ENCODE peak calls at places on chromosomes 4 and X, in four cellular contexts. S, F, U and Z are unnamed samples.

GRCh38 chrX:65034641-65035450 is 58.6 kb upstream of the ZC4H2 start:
- DNase-seq in U (peak), F (peak), S (peak), Z (no peak)

GRCh38 chrX:107826286-107827136 is 845 bp downstream of the MID2 start:
- DNase-seq in S (peak), F (no peak), U (peak), Z (peak)

GRCh38 chrX:69214463-69214862 is 49.2 kb upstream of the PJA1 start:
- DNase-seq in U (no peak), S (no peak), F (no peak), Z (no peak)

GRCh38 chrX:154030266-154030665 is 10.6 kb upstream of the IRAK1 start:
- DNase-seq in U (no peak), F (no peak), S (no peak), Z (no peak)

GRCh38 chrX:121308276-121308805 is 260.9 kb downstream of the GLUD2 start:
- DNase-seq in S (no peak), U (peak), F (peak), Z (peak)

GRCh38 chr4:166128452-166128851 is 255.4 kb downstream of the TLL1 start:
- DNase-seq in U (no peak), S (no peak), F (peak), Z (peak)

GRCh38 chr4:158805628-158806471 is 37.0 kb downstream of the FNIP2 start:
- DNase-seq in U (no peak), S (no peak), F (no peak), Z (no peak)

GRCh38 chr4:139443661-139444060 is 10.3 kb upstream of the RAB33B start:
- DNase-seq in S (no peak), F (no peak), U (no peak), Z (no peak)

GRCh38 chr4:56181140-56181950 is 205.9 kb downstream of the AASDH start:
- DNase-seq in F (no peak), U (peak), S (no peak), Z (peak)

GRCh38 chrX:150508461-150509367 is 59.7 kb upstream of the MTM1 start:
- DNase-seq in F (no peak), U (peak), S (peak), Z (no peak)

GRCh38 chrX:109740076-109740809 is 7.2 kb upstream of the ACSL4 start:
- DNase-seq in S (no peak), F (no peak), U (peak), Z (peak)

GRCh38 chrX:129642641-129643040 is 12.1 kb downstream of the APLN start:
- DNase-seq in S (no peak), U (peak), F (no peak), Z (peak)

GRCh38 chr4:53702334-53703266 is 111.3 kb upstream of the LNX1 start:
- DNase-seq in U (peak), F (no peak), S (peak), Z (peak)

GRCh38 chr4:3756343-3757059 is 9.7 kb upstream of the ADRA2C start:
- DNase-seq in U (no peak), S (no peak), F (no peak), Z (no peak)

GRCh38 chrX:97060019-97060418 is 176.3 kb downstream of the RPA4 start:
- DNase-seq in U (no peak), F (no peak), S (no peak), Z (no peak)

GRCh38 chr4:126592088-126592487 is 1040.7 kb upstream of the INTU start:
- DNase-seq in F (peak), U (no peak), S (no peak), Z (no peak)

GRCh38 chrX:56310581-56310980 is 78.4 kb downstream of the KLF8 start:
- DNase-seq in U (no peak), S (no peak), F (no peak), Z (no peak)

GRCh38 chr4:111662496-111662895 is 482.8 kb upstream of the FAM241A start:
- DNase-seq in F (no peak), S (no peak), U (no peak), Z (no peak)

GRCh38 chr4:19372365-19372764 is 879.3 kb upstream of the SLIT2 start:
- DNase-seq in F (no peak), S (no peak), U (no peak), Z (no peak)

DNA sequence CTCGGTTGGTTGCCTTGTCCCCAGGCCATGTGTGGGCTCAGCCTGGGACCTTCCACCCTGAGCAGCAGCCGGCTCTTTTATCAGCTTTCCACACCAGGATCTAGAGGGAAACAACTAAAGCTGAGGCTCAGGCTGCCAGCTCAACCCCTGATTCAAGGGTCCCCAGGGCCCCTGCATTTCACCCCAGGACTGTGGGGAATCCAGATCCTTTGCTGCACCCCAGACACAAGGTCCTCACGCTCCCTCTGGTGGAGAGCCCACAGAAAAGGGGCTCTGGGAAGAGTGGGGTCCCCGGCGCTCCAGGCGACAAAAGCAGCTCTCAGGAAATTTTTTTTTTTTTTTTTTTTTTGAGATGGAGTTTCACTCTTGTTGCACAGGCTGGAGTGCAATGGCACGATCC is 64.3 kb downstream of the ZFYVE28 start:
- DNase-seq in S (no peak), F (no peak), U (no peak), Z (peak)
- TF ChIP-seq CTCF in S (no peak), F (peak), U (peak), Z (peak)

GRCh38 chr4:13601060-13601459 is 26.5 kb downstream of the BOD1L1 start:
- DNase-seq in F (no peak), S (no peak), U (no peak), Z (no peak)

GRCh38 chr4:13597604-13598003 is 29.9 kb downstream of the BOD1L1 start:
- DNase-seq in U (peak), S (no peak), F (no peak), Z (no peak)

GRCh38 chr4:13601848-13602247 is 25.7 kb downstream of the BOD1L1 start:
- DNase-seq in U (no peak), F (no peak), S (no peak), Z (no peak)

GRCh38 chr4:13597141-13597540 is 30.4 kb downstream of the BOD1L1 start:
- DNase-seq in S (no peak), F (no peak), U (no peak), Z (no peak)

GRCh38 chr4:13599159-13599558 is 28.4 kb downstream of the BOD1L1 start:
- DNase-seq in F (no peak), U (no peak), S (no peak), Z (no peak)
- TF ChIP-seq CTCF in F (peak), U (peak), S (no peak), Z (no peak)

GRCh38 chrX:17529349-17529748 is 154.3 kb downstream of the NHS start:
- DNase-seq in F (no peak), S (no peak), U (no peak), Z (no peak)

GRCh38 chrX:17537652-17538301 is 162.8 kb downstream of the NHS start:
- DNase-seq in S (peak), F (no peak), U (no peak), Z (no peak)

GRCh38 chrX:17531500-17531899 is 156.5 kb downstream of the NHS start:
- DNase-seq in U (no peak), F (no peak), S (no peak), Z (no peak)

DNA sequence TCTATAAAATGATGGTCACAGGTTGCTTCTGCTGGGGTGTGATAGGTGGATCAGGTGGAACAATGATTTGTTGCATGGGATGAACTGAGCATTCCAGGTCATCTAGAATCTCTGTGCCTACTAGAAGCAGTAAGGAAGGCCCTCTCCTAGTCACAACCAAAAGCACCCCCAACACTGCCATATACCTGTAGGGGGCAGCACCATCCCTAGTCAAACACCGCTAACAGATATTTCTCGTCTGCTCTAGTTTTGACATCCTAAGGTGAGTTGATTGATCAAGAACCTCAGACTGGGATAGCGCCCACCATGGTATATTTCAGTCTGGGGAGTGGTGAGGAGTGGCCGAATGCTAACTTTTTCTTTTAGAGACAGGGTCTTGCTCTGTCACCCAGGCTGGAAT is 160.2 kb downstream of the NHS start:
- DNase-seq in S (no peak), F (no peak), U (no peak), Z (peak)
- TF ChIP-seq CTCF in S (no peak), F (peak), U (peak), Z (peak)

DNA sequence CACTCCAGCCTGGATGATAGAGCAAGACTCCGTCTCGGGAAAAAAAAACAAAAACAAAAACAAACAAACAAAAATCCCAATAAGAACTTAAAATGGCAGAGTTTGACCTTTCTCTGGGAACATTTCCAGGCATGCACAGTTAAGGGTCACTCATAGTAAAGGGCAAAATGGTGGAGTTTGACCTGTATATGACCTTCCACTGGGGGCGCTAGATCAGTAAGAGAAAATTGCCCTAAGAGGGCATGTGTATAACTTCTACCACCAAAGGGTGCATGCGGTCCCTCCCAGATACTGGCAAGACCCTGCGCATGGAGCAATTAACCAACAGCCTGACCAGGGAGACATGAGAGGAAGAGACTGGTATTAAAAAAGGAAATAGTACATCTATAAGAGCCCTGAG is 177.2 kb downstream of the MOSPD2 start:
- DNase-seq in S (no peak), F (no peak), U (no peak), Z (no peak)
- TF ChIP-seq CTCF in S (no peak), F (no peak), U (no peak), Z (peak)

GRCh38 chr4:41853973-41854372 is 81.3 kb upstream of the TMEM33 start:
- DNase-seq in U (no peak), F (no peak), S (no peak), Z (peak)
- TF ChIP-seq CTCF in U (no peak), F (no peak), S (no peak), Z (no peak)

GRCh38 chr4:2714918-2715317 is 41.2 kb downstream of the TNIP2 start:
- DNase-seq in F (no peak), U (peak), S (no peak), Z (no peak)

GRCh38 chr4:2714071-2714770 is 41.9 kb downstream of the TNIP2 start:
- DNase-seq in S (no peak), U (peak), F (no peak), Z (no peak)

GRCh38 chr4:2713337-2713736 is 42.8 kb downstream of the TNIP2 start:
- DNase-seq in U (no peak), F (no peak), S (no peak), Z (no peak)

GRCh38 chr4:2715426-2715825 is 40.7 kb downstream of the TNIP2 start:
- DNase-seq in F (no peak), U (no peak), S (no peak), Z (no peak)

DNA sequence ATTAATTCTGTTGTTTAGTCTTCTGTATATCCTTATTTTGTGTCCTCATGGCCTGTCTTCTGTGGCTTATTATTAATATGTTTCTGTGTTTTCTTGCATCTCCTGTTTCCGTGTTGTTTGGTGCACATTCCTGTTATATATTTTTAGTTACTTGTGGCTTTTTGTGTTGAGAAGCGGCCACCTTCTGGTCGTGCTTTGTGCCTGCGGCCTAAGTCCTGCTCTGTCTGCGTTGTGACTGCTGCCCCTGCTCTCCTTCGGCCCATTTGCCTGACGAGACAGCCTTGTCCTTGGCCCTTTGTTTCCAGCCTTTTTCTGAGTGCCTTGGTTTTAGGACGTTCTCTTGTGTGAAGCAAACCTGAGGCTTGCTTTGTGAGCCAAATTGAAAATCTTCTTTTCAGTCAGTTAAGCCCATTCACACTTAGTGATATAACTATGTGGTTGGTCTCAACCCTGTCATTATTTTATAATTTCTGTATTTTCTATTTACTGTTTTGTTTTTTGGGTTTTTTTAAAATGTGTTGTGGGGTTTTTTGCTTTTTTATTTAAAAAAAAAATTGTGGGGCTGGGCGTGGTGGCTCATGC is 43.8 kb downstream of the TNIP2 start:
- DNase-seq in U (no peak), F (peak), S (no peak), Z (no peak)
- TF ChIP-seq CTCF in U (no peak), F (peak), S (no peak), Z (no peak)